ENCODE peak calls at places on chromosomes 7 and 10, in six cellular contexts. F, D, A, G, T and I are unnamed samples.

GRCh38 chr7:111076205-111076604 is 14.7 kb upstream of the LRRN3 start:
- DNase-seq in F (no peak), D (no peak), A (peak; percentile 49), G (peak; percentile 60), T (peak; percentile 50), I (no peak)

GRCh38 chr7:114539575-114539974 is 125.0 kb downstream of the FOXP2 start:
- DNase-seq in F (no peak), D (peak; percentile 46), A (no peak), G (no peak), T (no peak), I (peak; percentile 5)

GRCh38 chr10:32327364-32327691 is 19.6 kb downstream of the EPC1 start:
- DNase-seq in F (no peak), D (no peak), A (no peak), G (no peak), T (no peak), I (no peak)

GRCh38 chr10:103553743-103554487 is 60.4 kb downstream of the NEURL1 start:
- DNase-seq in F (no peak), D (no peak), A (peak; percentile 74), G (peak; percentile 77), T (no peak), I (no peak)

GRCh38 chr7:118183254-118183585 is 744 bp upstream of the LSM8 start:
- DNase-seq in F (no peak), D (peak; percentile 4), A (peak; percentile 10), G (peak; percentile 14), T (peak; percentile 8), I (peak; percentile 23)

GRCh38 chr7:66227808-66228207 is 22.7 kb downstream of the TPST1 start:
- DNase-seq in F (no peak), D (no peak), A (no peak), G (no peak), T (no peak), I (no peak)

GRCh38 chr10:4059471-4060138 is 274.6 kb upstream of the KLF6 start:
- DNase-seq in F (no peak), D (no peak), A (no peak), G (no peak), T (peak; percentile 97), I (peak; percentile 26)

GRCh38 chr10:11231285-11231684 is 213.6 kb downstream of the CELF2 start:
- DNase-seq in F (no peak), D (no peak), A (no peak), G (no peak), T (no peak), I (no peak)

GRCh38 chr10:57395921-57396320 is 871.8 kb downstream of the IPMK start:
- DNase-seq in F (no peak), D (no peak), A (no peak), G (no peak), T (no peak), I (no peak)

GRCh38 chr10:123643315-123643714 is 22.8 kb upstream of the GPR26 start:
- DNase-seq in F (no peak), D (no peak), A (no peak), G (no peak), T (no peak), I (no peak)

GRCh38 chr7:44156453-44157010 is 15.4 kb upstream of the MYL7 start:
- DNase-seq in F (no peak), D (no peak), A (no peak), G (no peak), T (no peak), I (no peak)

GRCh38 chr10:133226251-133226808 is 3.7 kb upstream of the UTF1 start:
- DNase-seq in F (no peak), D (no peak), A (no peak), G (peak; percentile 43), T (peak; percentile 13), I (no peak)

GRCh38 chr7:130982160-130982638 is 248.2 kb upstream of the KLF14 start:
- DNase-seq in F (no peak), D (no peak), A (no peak), G (peak; percentile 48), T (peak; percentile 42), I (peak; percentile 40)

GRCh38 chr10:131946880-131947279 is 34.8 kb downstream of the BNIP3 start:
- DNase-seq in F (no peak), D (no peak), A (no peak), G (no peak), T (no peak), I (no peak)